ENCODE peak calls at places on chromosomes 13 and 19, in seven cellular contexts. F is IMR-90, S is H1, O is PC-9, G is ovary, T is body of pancreas, H is PC-3. X is an unnamed sample. For H3K9me3, the result is how much of the 10 kb centered on the place peaks cover.

GRCh38 chr13:40546047-40546446 is 120.4 kb downstream of the FOXO1 start:
- DNase-seq in F (no peak), S (peak), O (no peak), G (no peak), T (no peak), H (no peak), X (no peak)

GRCh38 chr19:39074205-39074692 is 9.9 kb upstream of the ACP7 start:
- DNase-seq in F (no peak), S (no peak), O (no peak), G (no peak), T (no peak), H (no peak), X (no peak)

GRCh38 chr19:50933640-50934039 is 19.2 kb downstream of the KLK5 start:
- DNase-seq in F (peak), S (no peak), O (peak), G (no peak), T (no peak), H (peak), X (no peak)

GRCh38 chr13:62544928-62545327 is 1129.3 kb upstream of the PCDH20 start:
- DNase-seq in F (no peak), S (no peak), O (no peak), G (no peak), T (no peak), H (no peak), X (no peak)

GRCh38 chr19:39927524-39928356 is 6.7 kb downstream of the FCGBP start:
- DNase-seq in F (no peak), S (no peak), O (no peak), G (no peak), T (no peak), H (no peak), X (no peak)

GRCh38 chr13:25112856-25113255 is 16.9 kb downstream of the PABPC3 start:
- DNase-seq in F (no peak), S (no peak), O (no peak), G (no peak), T (no peak), H (no peak), X (peak)

GRCh38 chr13:20360041-20360491 is 127.9 kb upstream of the GJB6 start:
- DNase-seq in F (peak), S (no peak), O (peak), G (no peak), T (peak), H (peak), X (no peak)

GRCh38 chr13:23678768-23679167 is 108.6 kb downstream of the TNFRSF19 start:
- DNase-seq in F (no peak), S (no peak), O (no peak), G (no peak), T (no peak), H (no peak), X (no peak)

GRCh38 chr19:15137777-15138176 is 30.6 kb downstream of the SYDE1 start:
- DNase-seq in F (peak), S (no peak), O (no peak), G (no peak), T (no peak), H (no peak), X (no peak)

GRCh38 chr19:56111601-56112312 is 9.3 kb downstream of the ZNF787 start:
- DNase-seq in F (no peak), S (no peak), O (peak), G (no peak), T (peak), H (no peak), X (no peak)

GRCh38 chr13:44197791-44198770 is 175.5 kb upstream of the SERP2 start:
- DNase-seq in F (peak), S (no peak), O (no peak), G (no peak), T (no peak), H (peak), X (peak)

GRCh38 chr13:98175823-98176222 is 1.2 kb downstream of the RNF113B start:
- DNase-seq in F (peak), S (no peak), O (no peak), G (no peak), T (no peak), H (no peak), X (no peak)

GRCh38 chr19:57242821-57243220 is 2.4 kb downstream of the ZNF805 start:
- DNase-seq in F (no peak), S (no peak), O (no peak), G (no peak), T (no peak), H (no peak), X (no peak)

GRCh38 chr13:99629641-99630040 is 128.4 kb downstream of the TM9SF2 start:
- DNase-seq in F (no peak), S (no peak), O (no peak), G (no peak), T (no peak), H (no peak), X (no peak)

GRCh38 chr19:6740589-6741348 is 1.3 kb downstream of the TRIP10 start:
- DNase-seq in F (peak), S (no peak), O (peak), G (peak), T (peak), H (peak), X (no peak)
- H3K27ac ChIP-seq in F (peak), S (peak), O (peak), G (peak), T (peak), H (peak), X (peak)

DNA sequence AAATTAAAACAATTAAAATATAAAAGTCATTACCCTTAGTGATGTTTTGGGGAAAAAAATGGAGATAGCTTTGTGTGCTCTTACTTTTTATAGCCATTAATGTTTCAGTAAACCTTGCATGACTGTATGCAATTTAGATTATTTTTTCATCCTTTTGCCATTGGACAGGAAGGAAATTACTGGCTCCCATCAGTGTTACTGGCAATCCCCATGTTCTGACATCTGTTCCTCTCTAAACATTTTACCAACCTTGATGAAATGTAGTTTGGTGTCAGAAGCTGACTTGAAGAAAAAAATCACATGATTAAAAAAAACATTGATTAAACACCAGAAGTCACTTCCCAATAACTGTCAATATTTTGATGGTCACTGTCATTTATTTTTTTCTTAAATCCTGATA is 52.3 kb upstream of the ZNF536 start:
- DNase-seq in F (no peak), S (no peak), O (no peak), G (no peak), T (no peak), H (no peak), X (no peak)
- H3K9me3 ChIP-seq in F (under half), S (under half), O (under half), G (under half), T (under half), H (under half), X (under half)

DNA sequence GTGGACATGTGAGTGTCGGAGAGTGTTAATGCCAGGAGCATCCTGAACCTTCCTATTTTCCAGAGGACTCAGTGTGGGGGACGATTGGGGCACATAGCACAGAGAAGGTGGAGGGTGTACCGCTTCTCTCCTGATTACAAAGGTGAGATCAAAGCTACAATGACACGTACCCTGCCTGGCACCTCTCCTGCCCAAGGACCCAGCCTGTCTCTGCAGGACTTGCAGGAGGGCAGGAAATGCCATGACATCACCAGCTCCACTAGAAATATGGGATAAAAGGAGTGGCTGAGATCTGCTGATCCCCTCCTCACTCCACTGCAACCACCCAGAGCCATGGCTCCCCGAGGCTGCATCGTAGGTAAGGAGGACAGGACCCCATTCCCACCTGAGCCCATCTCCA is at the start of gene IGFL1:
- DNase-seq in F (no peak), S (no peak), O (no peak), G (no peak), T (no peak), H (no peak), X (no peak)
- H3K27ac ChIP-seq in F (no peak), S (no peak), O (no peak), G (no peak), T (no peak), H (no peak), X (no peak)

DNA sequence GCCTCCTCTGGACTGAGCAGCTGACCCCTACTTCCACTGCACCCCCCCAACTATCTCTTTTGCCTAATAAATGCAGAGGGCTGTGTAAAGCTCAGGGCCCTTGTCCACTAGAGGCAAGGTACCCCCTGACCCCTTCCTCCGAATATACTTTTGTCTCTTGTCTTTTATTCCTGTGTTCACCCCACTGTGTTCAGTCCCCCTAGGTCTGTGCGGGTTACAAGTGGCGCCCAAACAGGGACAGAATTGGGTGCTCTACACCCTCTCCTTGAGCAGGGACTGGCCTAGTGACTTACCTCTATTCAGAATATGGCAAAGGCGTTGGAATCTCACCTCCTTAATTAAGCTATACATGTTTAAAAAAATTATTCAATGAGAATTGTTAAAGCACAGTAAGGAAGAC is 15.0 kb downstream of the ZNF350 start:
- DNase-seq in F (peak), S (no peak), O (peak), G (no peak), T (no peak), H (no peak), X (no peak)
- H3K9me3 ChIP-seq in F (half or more), S (half or more), O (half or more), G (half or more), T (under half), H (half or more), X (half or more)

GRCh38 chr19:579111-579841 is 6.9 kb downstream of the BSG start:
- DNase-seq in F (no peak), S (no peak), O (no peak), G (no peak), T (no peak), H (no peak), X (no peak)

GRCh38 chr19:579842-580155 is 7.4 kb downstream of the BSG start:
- DNase-seq in F (no peak), S (no peak), O (no peak), G (no peak), T (no peak), H (no peak), X (no peak)

GRCh38 chr19:576768-577438 is 4.5 kb downstream of the BSG start:
- DNase-seq in F (no peak), S (no peak), O (no peak), G (no peak), T (no peak), H (no peak), X (no peak)

GRCh38 chr19:575527-576506 is 3.4 kb downstream of the BSG start:
- DNase-seq in F (peak), S (no peak), O (peak), G (peak), T (peak), H (peak), X (no peak)

DNA sequence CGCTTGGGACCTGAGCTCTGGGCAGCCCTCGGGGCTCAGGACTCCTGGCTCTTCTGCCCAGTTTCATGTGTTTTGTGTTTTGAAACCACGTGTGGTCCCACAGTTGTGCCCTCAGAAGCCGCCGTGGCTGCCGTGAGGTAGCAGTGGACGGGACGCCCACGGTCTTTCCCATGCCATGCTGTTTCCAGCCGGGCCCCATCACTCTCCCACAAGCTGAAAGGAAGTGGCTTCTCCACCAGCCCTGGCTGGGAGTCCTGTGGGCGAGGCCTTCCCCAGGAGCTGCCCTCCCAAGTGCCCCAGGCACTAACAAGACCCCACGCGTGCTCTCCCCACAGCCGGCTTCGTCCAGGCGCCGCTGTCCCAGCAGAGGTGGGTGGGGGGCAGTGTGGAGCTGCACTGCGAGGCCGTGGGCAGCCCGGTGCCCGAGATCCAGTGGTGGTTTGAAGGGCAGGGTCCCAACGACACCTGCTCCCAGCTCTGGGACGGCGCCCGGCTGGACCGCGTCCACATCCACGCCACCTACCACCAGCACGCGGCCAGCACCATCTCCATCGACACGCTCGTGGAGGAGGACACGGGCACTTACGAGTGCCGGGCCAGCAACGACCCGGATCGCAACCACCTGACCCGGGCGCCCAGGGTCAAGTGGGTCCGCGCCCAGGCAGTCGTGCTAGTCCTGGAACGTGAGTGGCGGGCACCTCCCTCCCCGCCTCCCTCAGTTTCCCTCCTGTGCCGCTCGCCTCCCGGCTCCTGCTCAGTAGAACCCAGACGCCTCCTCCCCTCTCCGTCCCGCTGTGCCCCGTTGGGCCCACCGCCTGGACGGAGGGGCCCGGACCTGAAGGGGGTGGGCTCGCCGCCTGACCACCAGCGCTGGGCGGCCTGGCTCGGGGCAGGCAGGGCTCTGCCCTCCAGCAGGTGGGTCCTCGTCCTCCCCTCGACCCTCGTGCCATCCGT is 5.3 kb downstream of the BSG start:
- DNase-seq in F (no peak), S (no peak), O (no peak), G (no peak), T (no peak), H (no peak), X (no peak)
- H3K27ac ChIP-seq in F (no peak), S (no peak), O (no peak), G (no peak), T (no peak), H (no peak), X (no peak)

GRCh38 chr19:43910884-43911283 is 24.2 kb downstream of the ZNF45 start:
- DNase-seq in F (no peak), S (no peak), O (no peak), G (no peak), T (no peak), H (no peak), X (no peak)

GRCh38 chr19:43914051-43914450 is 21.0 kb downstream of the ZNF45 start:
- DNase-seq in F (no peak), S (no peak), O (no peak), G (no peak), T (no peak), H (no peak), X (no peak)

GRCh38 chr19:43908659-43909058 is 26.4 kb downstream of the ZNF45 start:
- DNase-seq in F (no peak), S (no peak), O (no peak), G (no peak), T (no peak), H (no peak), X (no peak)

DNA sequence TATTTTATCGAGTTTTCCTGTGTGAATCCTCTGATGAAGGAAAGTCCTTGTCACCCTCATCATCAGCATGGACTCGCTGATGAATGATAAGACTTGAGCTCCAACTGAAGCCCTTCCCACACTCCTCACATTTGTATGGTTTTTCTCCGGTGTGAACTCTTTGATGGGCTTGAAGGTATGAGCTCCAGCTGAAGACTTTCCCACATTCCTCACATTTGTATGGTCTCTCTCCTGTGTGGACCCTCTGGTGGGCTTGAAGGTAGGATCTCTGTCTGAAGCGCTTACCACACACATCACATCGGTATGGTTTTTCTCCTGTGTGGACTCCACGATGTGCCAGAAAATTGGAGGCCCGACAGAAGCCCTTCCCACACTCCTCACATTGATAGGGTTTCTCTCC is 21.7 kb downstream of the ZNF45 start:
- DNase-seq in F (no peak), S (no peak), O (no peak), G (no peak), T (no peak), H (no peak), X (no peak)
- H3K9me3 ChIP-seq in F (under half), S (half or more), O (half or more), G (half or more), T (under half), H (under half), X (half or more)

DNA sequence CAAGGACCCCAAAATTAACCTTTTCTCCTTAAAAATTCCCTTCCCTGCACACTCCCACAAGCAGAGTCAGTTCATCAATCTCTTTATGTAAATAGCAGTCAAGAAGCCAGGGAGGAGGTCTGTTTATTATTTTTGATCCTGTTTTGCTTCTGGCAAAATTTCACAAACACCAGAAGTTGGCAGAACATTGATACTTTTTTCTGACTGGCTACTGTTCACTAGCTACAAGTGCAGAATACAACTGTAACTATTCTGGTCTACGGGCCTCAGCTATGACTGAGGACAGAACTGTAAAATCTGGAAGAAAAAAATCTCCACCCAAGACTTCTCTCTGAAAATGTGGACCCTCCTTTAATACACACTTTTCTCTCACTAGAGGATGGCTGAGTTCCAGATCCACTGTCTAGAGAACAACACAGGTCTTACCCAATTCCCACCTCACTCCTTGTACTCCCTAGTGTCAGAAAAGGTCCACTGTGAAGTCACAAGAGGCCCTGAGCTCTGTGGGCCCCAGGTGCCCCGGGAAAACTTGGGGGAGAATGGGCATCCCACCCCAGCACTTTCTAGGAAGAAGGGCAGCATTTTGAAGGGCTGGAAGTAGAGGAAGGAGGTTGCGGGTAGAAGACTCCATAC is 14.5 kb downstream of the STARD13 start:
- DNase-seq in F (peak), S (no peak), O (no peak), G (no peak), T (no peak), H (no peak), X (no peak)
- H3K27ac ChIP-seq in F (peak), S (no peak), O (no peak), G (no peak), T (peak), H (peak), X (peak)

X was measured in esophagus muscularis mucosa.